ENCODE peak calls at places on chromosome 3, in five cellular contexts. Y, D, K, C and Q are unnamed samples.

GRCh38 chr3:49022751-49023171 is 840 bp downstream of the NDUFAF3 start:
- DNase-seq in K (no peak), Y (peak; percentile 76), C (no peak), D (no peak), Q (no peak)

GRCh38 chr3:162262145-162262544 is 765.5 kb downstream of the OTOL1 start:
- DNase-seq in K (no peak), D (no peak), C (no peak), Y (no peak), Q (no peak)

GRCh38 chr3:4021162-4021561 is 221.9 kb downstream of the LRRN1 start:
- DNase-seq in K (no peak), C (no peak), D (no peak), Y (no peak), Q (no peak)

GRCh38 chr3:48135773-48136495 is 52.3 kb downstream of the CDC25A start:
- DNase-seq in K (no peak), D (no peak), Y (no peak), C (no peak), Q (no peak)

GRCh38 chr3:127273196-127273595 is 14.7 kb downstream of the PRR20G start:
- DNase-seq in C (no peak), D (no peak), K (no peak), Y (no peak), Q (no peak)

GRCh38 chr3:74409066-74409465 is 205.4 kb downstream of the CNTN3 start:
- DNase-seq in C (no peak), K (no peak), D (no peak), Y (no peak), Q (no peak)

GRCh38 chr3:134374791-134375541 is 719 bp upstream of the AMOTL2 start:
- DNase-seq in C (peak; percentile 73), D (peak; percentile 89), Y (peak; percentile 75), K (peak; percentile 37), Q (peak; percentile 62)

GRCh38 chr3:67011414-67012131 is 13.5 kb downstream of the KBTBD8 start:
- DNase-seq in K (no peak), Y (no peak), D (no peak), C (no peak), Q (no peak)

GRCh38 chr3:58748024-58748423 is 81.5 kb upstream of the FAM3D start:
- DNase-seq in D (no peak), C (no peak), Y (no peak), K (no peak), Q (no peak)

GRCh38 chr3:87175662-87176230 is 51.4 kb upstream of the CHMP2B start:
- DNase-seq in D (no peak), Y (no peak), C (no peak), K (no peak), Q (no peak)

GRCh38 chr3:9803494-9803893 is 6.6 kb upstream of the TTLL3 start:
- DNase-seq in C (no peak), K (no peak), D (no peak), Y (peak; percentile 21), Q (no peak)

GRCh38 chr3:141083831-141084624 is 32.9 kb downstream of the SPSB4 start:
- DNase-seq in K (no peak), C (no peak), D (no peak), Y (peak; percentile 73), Q (peak; percentile 58)

GRCh38 chr3:142602630-142603339 is 6.6 kb downstream of the PLS1 start:
- DNase-seq in K (no peak), Y (no peak), C (no peak), D (no peak), Q (no peak)

GRCh38 chr3:142603340-142603730 is 7.1 kb downstream of the PLS1 start:
- DNase-seq in K (no peak), C (no peak), Y (no peak), D (no peak), Q (no peak)

GRCh38 chr3:142604940-142605339 is 8.7 kb downstream of the PLS1 start:
- DNase-seq in C (no peak), D (no peak), K (no peak), Y (no peak), Q (no peak)

GRCh38 chr3:142597898-142598297 is 1.7 kb downstream of the PLS1 start:
- DNase-seq in C (no peak), Y (no peak), D (no peak), K (no peak), Q (no peak)

DNA sequence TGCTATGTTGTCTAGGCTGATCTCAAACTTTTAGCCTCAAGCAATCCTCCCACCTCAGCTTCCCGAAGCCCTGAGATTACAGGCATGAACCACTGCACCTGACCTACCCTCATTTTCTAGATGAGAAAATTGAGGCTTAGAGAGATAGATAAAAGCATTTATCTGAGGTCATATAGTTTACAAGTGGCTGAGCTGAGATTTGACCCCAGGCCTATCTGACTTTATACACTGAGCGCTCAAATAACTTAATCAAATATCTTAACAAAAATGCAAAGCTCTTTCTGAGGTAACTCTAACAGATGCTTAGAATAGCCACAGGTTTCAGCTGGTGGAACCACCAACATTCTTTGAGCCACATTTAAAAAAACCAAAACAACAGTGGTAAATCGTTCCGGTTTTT is 5.5 kb downstream of the PLS1 start:
- DNase-seq in K (no peak), C (no peak), D (no peak), Y (no peak), Q (no peak)
- H3K27ac ChIP-seq in K (no peak overlapping the region), C (no peak overlapping the region), D (no peak overlapping the region), Y (no peak overlapping the region), Q (no peak overlapping the region)

GRCh38 chr3:112334709-112335108 is 1.8 kb downstream of the CD200 start:
- DNase-seq in C (no peak), K (no peak), D (no peak), Y (no peak), Q (no peak)
- H3K27ac ChIP-seq in C (peak overlapping the region; percentile 89), K (peak overlapping the region; percentile 96), D (no peak overlapping the region), Y (no peak overlapping the region), Q (peak overlapping the region; percentile 4)

GRCh38 chr3:100993309-100993708 is at the start of gene ABI3BP:
- DNase-seq in Y (peak; percentile 91), K (peak; percentile 3), D (peak; percentile 60), C (peak; percentile 86), Q (peak; percentile 76)

GRCh38 chr3:100994809-100995208 is 1.6 kb upstream of the ABI3BP start:
- DNase-seq in C (no peak), K (no peak), Y (no peak), D (no peak), Q (no peak)

GRCh38 chr3:100994187-100994586 is 966 bp upstream of the ABI3BP start:
- DNase-seq in D (no peak), Y (no peak), C (no peak), K (no peak), Q (no peak)

GRCh38 chr3:100988080-100988479 is 5.1 kb downstream of the ABI3BP start:
- DNase-seq in K (no peak), Y (no peak), C (no peak), D (no peak), Q (no peak)

DNA sequence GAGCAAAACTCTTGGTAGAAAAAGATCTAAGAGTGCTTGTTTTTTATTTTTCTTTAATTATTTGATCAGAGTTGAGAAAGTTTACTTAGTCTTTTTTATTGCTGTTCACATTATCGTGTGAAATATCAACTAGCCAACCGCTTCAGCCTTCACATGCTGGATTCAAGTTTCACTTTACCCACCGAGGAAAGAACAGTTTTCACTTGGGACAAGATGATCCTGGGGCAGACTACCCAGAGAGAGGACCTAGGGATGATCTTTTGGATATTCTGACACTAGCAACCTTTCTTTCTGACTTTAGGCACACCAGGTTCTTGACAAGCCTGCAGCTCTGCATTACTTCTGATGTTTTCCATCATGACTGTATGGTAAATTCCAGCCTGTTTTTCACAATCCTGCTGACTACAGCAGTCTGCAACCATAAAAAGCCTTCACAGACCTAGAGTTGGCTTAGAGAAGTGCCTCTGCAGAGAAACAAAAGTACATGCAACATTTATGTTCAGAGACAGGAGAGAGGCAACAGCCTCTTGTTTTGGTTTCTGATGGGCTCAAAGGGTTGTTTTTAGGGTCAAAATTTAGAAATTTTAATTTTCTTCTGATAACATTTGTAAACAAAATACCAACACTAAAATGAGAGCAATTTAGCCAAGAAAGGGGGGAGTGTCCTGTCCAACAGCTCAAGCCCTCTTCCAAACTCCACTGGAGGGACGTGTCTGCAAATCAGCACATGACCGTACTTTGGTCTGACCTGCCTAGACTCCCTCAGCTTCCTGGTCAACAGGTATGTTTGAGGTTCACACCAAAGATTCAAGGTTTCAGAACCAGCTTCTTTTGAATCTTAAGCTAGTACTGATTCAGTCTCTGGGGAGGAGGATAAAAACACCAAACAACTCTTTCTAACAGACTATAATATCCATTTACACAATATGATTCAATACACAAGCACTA is 861 bp downstream of the ABI3BP start:
- DNase-seq in K (no peak), C (no peak), D (peak; percentile 14), Y (no peak), Q (no peak)
- H3K27ac ChIP-seq in K (no peak overlapping the region), C (peak overlapping the region; percentile 55), D (no peak overlapping the region), Y (peak overlapping the region; percentile 67), Q (peak overlapping the region; percentile 44)

GRCh38 chr3:14177580-14178246 is 688 bp downstream of the XPC start:
- DNase-seq in Y (no peak), C (no peak), D (no peak), K (no peak), Q (no peak)
- H3K27ac ChIP-seq in Y (peak overlapping the region; percentile 97), C (peak overlapping the region; percentile 94), D (peak overlapping the region; percentile 33), K (peak overlapping the region; percentile 96), Q (peak overlapping the region; percentile 99)

GRCh38 chr3:109356442-109357155 is 19.3 kb upstream of the DPPA4 start:
- DNase-seq in D (no peak), C (no peak), Y (no peak), K (no peak), Q (no peak)
- H3K27ac ChIP-seq in D (no peak overlapping the region), C (no peak overlapping the region), Y (no peak overlapping the region), K (no peak overlapping the region), Q (no peak overlapping the region)